ENCODE peak calls at places on chromosomes 6 and 20, in seven cellular contexts. X is stimulated activated CD8-positive, alpha-beta memory T cell treated with anti-CD3 and anti-CD28 coated beads, Interleukin-12 subunit alpha, Interleukin-12 subunit beta, amount 100 ng/mL, for 1 hour; U is amniotic stem cell; L is HS-5; G is GM12865; E is PC-3; V is posterior cingulate gyrus. T is an unnamed sample.

GRCh38 chr6:159817951-159818739 is 18.1 kb downstream of the PNLDC1 start:
- DNase-seq in X (no peak), U (no peak), L (no peak), G (no peak), E (no peak), V (no peak), T (no peak)

GRCh38 chr6:142207265-142207877 is 60.3 kb downstream of the VTA1 start:
- DNase-seq in X (peak), U (peak), L (peak), G (peak), E (peak), V (peak), T (peak)

GRCh38 chr6:144718431-144718830 is 433.3 kb downstream of the UTRN start:
- DNase-seq in X (no peak), U (no peak), L (no peak), G (no peak), E (peak), V (no peak), T (peak)

GRCh38 chr6:1230689-1231605 is 81.0 kb upstream of the FOXQ1 start:
- DNase-seq in X (no peak), U (no peak), L (no peak), G (no peak), E (no peak), V (no peak), T (no peak)

GRCh38 chr20:13008761-13009681 is at the start of gene SPTLC3:
- DNase-seq in X (no peak), U (no peak), L (no peak), G (no peak), E (peak), V (no peak), T (no peak)

GRCh38 chr20:6519556-6519955 is 247.9 kb upstream of the BMP2 start:
- DNase-seq in X (no peak), U (no peak), L (no peak), G (no peak), E (peak), V (no peak), T (peak)

GRCh38 chr6:139967497-139967896 is 593.0 kb upstream of the CITED2 start:
- DNase-seq in X (no peak), U (no peak), L (no peak), G (no peak), E (no peak), V (no peak), T (no peak)

GRCh38 chr20:44832724-44833123 is 22.4 kb upstream of the RIMS4 start:
- DNase-seq in X (no peak), U (no peak), L (peak), G (no peak), E (peak), V (peak), T (no peak)

GRCh38 chr20:787827-788226 is 19.5 kb upstream of the SLC52A3 start:
- DNase-seq in X (no peak), U (no peak), L (no peak), G (no peak), E (no peak), V (no peak), T (no peak)

GRCh38 chr6:98835149-98836024 is 1.0 kb downstream of the POU3F2 start:
- DNase-seq in X (no peak), U (no peak), L (no peak), G (no peak), E (no peak), V (peak), T (no peak)

GRCh38 chr20:3753098-3753497 is 14.5 kb downstream of the ADISSP start:
- DNase-seq in X (peak), U (peak), L (no peak), G (peak), E (peak), V (peak), T (peak)

GRCh38 chr6:112938656-112939055 is 591.5 kb downstream of the RFPL4B start:
- DNase-seq in X (no peak), U (no peak), L (no peak), G (no peak), E (peak), V (no peak), T (no peak)

GRCh38 chr6:127514396-127515227 is 4.5 kb downstream of the MTCL3 start:
- DNase-seq in X (no peak), U (no peak), L (no peak), G (no peak), E (no peak), V (peak), T (no peak)

GRCh38 chr6:3731700-3732099 is 19.8 kb downstream of the PXDC1 start:
- DNase-seq in X (no peak), U (no peak), L (no peak), G (no peak), E (peak), V (no peak), T (no peak)

T was measured in HS-27A.